ENCODE peak calls at places on chromosome 9, in seven cellular contexts. C is GM20000, S is DMS79 treated with DMSO at 0.1 percent for 48 hours, O is Peyer's patch, T is fibroblast of mammary gland, K is NCI-H774, M is ELF-1. V is an unnamed sample.

GRCh38 chr9:76077537-76077936 is 187.1 kb downstream of the PCSK5 start:
- DNase-seq in C (no peak), S (no peak), O (no peak), T (no peak), K (no peak), M (no peak), V (no peak)

GRCh38 chr9:4936823-4937222 is 48.2 kb upstream of the JAK2 start:
- DNase-seq in C (peak), S (no peak), O (no peak), T (no peak), K (no peak), M (no peak), V (no peak)

GRCh38 chr9:1722404-1722803 is 292.7 kb upstream of the SMARCA2 start:
- DNase-seq in C (no peak), S (no peak), O (no peak), T (peak), K (no peak), M (peak), V (peak)

GRCh38 chr9:114446036-114446435 is 58.3 kb upstream of the AKNA start:
- DNase-seq in C (no peak), S (no peak), O (no peak), T (peak), K (no peak), M (no peak), V (no peak)

GRCh38 chr9:7094052-7094451 is 336.3 kb downstream of the KDM4C start:
- DNase-seq in C (no peak), S (peak), O (no peak), T (peak), K (no peak), M (peak), V (no peak)

GRCh38 chr9:73180373-73180772 is 28.7 kb downstream of the ANXA1 start:
- DNase-seq in C (no peak), S (no peak), O (no peak), T (peak), K (no peak), M (no peak), V (no peak)

GRCh38 chr9:86945868-86946711 is 1.2 kb downstream of the GAS1 start:
- DNase-seq in C (peak), S (peak), O (peak), T (peak), K (no peak), M (peak), V (peak)

GRCh38 chr9:113620377-113621161 is 157.0 kb downstream of the RGS3 start:
- DNase-seq in C (no peak), S (peak), O (peak), T (peak), K (peak), M (peak), V (peak)

GRCh38 chr9:78893758-78894157 is 596.8 kb downstream of the PSAT1 start:
- DNase-seq in C (no peak), S (no peak), O (no peak), T (peak), K (no peak), M (no peak), V (no peak)

GRCh38 chr9:72526901-72527800 is 5.7 kb downstream of the TMC1 start:
- DNase-seq in C (peak), S (peak), O (peak), T (peak), K (peak), M (peak), V (peak)

GRCh38 chr9:87711857-87712800 is 13.8 kb upstream of the CTSL start:
- DNase-seq in C (no peak), S (no peak), O (no peak), T (peak), K (no peak), M (peak), V (no peak)

GRCh38 chr9:21392270-21392669 is 7.1 kb upstream of the IFNA2 start:
- DNase-seq in C (no peak), S (no peak), O (no peak), T (peak), K (no peak), M (peak), V (no peak)

GRCh38 chr9:14806941-14807340 is 84.4 kb upstream of the CER1 start:
- DNase-seq in C (no peak), S (no peak), O (no peak), T (peak), K (no peak), M (no peak), V (no peak)

GRCh38 chr9:126170286-126170823 is 156.3 kb upstream of the MVB12B start:
- DNase-seq in C (no peak), S (no peak), O (no peak), T (no peak), K (no peak), M (no peak), V (no peak)

GRCh38 chr9:69249337-69249736 is 75.3 kb downstream of the TJP2 start:
- DNase-seq in C (no peak), S (no peak), O (no peak), T (peak), K (no peak), M (peak), V (no peak)

GRCh38 chr9:36748322-36748899 is 175.7 kb downstream of the MELK start:
- DNase-seq in C (peak), S (no peak), O (no peak), T (peak), K (no peak), M (peak), V (peak)

GRCh38 chr9:107638922-107639321 is 149.4 kb upstream of the KLF4 start:
- DNase-seq in C (no peak), S (no peak), O (peak), T (peak), K (peak), M (no peak), V (peak)

GRCh38 chr9:73153793-73154227 is 2.1 kb downstream of the ANXA1 start:
- DNase-seq in C (no peak), S (no peak), O (no peak), T (peak), K (no peak), M (no peak), V (no peak)

GRCh38 chr9:13971910-13972655 is 341.9 kb downstream of the NFIB start:
- DNase-seq in C (no peak), S (peak), O (no peak), T (no peak), K (no peak), M (no peak), V (no peak)

GRCh38 chr9:129140397-129141065 is 29.3 kb downstream of the PTPA start:
- DNase-seq in C (no peak), S (peak), O (peak), T (peak), K (no peak), M (peak), V (peak)

GRCh38 chr9:90251311-90251710 is 391.3 kb downstream of the DIRAS2 start:
- DNase-seq in C (no peak), S (no peak), O (no peak), T (no peak), K (no peak), M (no peak), V (no peak)

GRCh38 chr9:89137548-89138462 is 40.8 kb downstream of the SHC3 start:
- DNase-seq in C (no peak), S (no peak), O (peak), T (peak), K (no peak), M (no peak), V (no peak)

GRCh38 chr9:134346151-134346550 is 19.9 kb downstream of the RXRA start:
- DNase-seq in C (no peak), S (no peak), O (no peak), T (peak), K (no peak), M (no peak), V (no peak)

GRCh38 chr9:28032178-28032532 is 458.9 kb upstream of the C9orf72 start:
- DNase-seq in C (no peak), S (no peak), O (no peak), T (no peak), K (no peak), M (no peak), V (no peak)

GRCh38 chr9:93118863-93119702 is 15.0 kb downstream of the NINJ1 start:
- DNase-seq in C (no peak), S (no peak), O (peak), T (no peak), K (no peak), M (no peak), V (peak)

GRCh38 chr9:137063311-137064026 is 6.9 kb downstream of the SAPCD2 start:
- DNase-seq in C (no peak), S (no peak), O (no peak), T (no peak), K (no peak), M (no peak), V (no peak)

GRCh38 chr9:11708899-11709298 is 984.3 kb upstream of the TYRP1 start:
- DNase-seq in C (no peak), S (no peak), O (no peak), T (no peak), K (no peak), M (no peak), V (no peak)

GRCh38 chr9:18985464-18985951 is 47.5 kb downstream of the SAXO1 start:
- DNase-seq in C (no peak), S (no peak), O (no peak), T (no peak), K (no peak), M (no peak), V (no peak)

GRCh38 chr9:125260564-125260963 is 1.1 kb upstream of the GAPVD1 start:
- DNase-seq in C (no peak), S (no peak), O (no peak), T (no peak), K (no peak), M (no peak), V (no peak)

GRCh38 chr9:89189215-89189614 is 10.6 kb upstream of the SHC3 start:
- DNase-seq in C (no peak), S (no peak), O (no peak), T (no peak), K (no peak), M (no peak), V (no peak)

GRCh38 chr9:71079451-71079850 is 42.0 kb downstream of the TRPM3 start:
- DNase-seq in C (no peak), S (no peak), O (no peak), T (peak), K (no peak), M (no peak), V (no peak)

GRCh38 chr9:14983599-14983998 is 73.4 kb upstream of the FREM1 start:
- DNase-seq in C (no peak), S (no peak), O (no peak), T (no peak), K (no peak), M (no peak), V (no peak)

GRCh38 chr9:15132107-15132506 is 174.9 kb downstream of the TTC39B start:
- DNase-seq in C (no peak), S (no peak), O (no peak), T (peak), K (no peak), M (no peak), V (no peak)

GRCh38 chr9:93097496-93098205 is 1.6 kb downstream of the CARD19 start:
- DNase-seq in C (no peak), S (no peak), O (no peak), T (no peak), K (no peak), M (no peak), V (peak)

GRCh38 chr9:110640736-110641135 is 27.9 kb upstream of the MUSK start:
- DNase-seq in C (no peak), S (no peak), O (no peak), T (no peak), K (no peak), M (no peak), V (no peak)

GRCh38 chr9:97109194-97109811 is 70.4 kb upstream of the CTSV start:
- DNase-seq in C (peak), S (no peak), O (peak), T (peak), K (peak), M (peak), V (peak)

GRCh38 chr9:136305822-136306690 is 2.2 kb upstream of the CCDC187 start:
- DNase-seq in C (no peak), S (peak), O (no peak), T (no peak), K (no peak), M (no peak), V (no peak)

V was measured in mucosa of descending colon.